ENCODE peak calls at places on chromosomes 13 and 19, in five cellular contexts. N is AG04450, V is colonic mucosa, Z is Peyer's patch, M is K562. R is an unnamed sample.

GRCh38 chr13:113969973-113970611 is 3.8 kb downstream of the C13orf46 start:
- DNase-seq in N (no peak), V (peak; percentile 70), Z (no peak), M (no peak), R (no peak)

GRCh38 chr13:40694426-40694825 is 28.0 kb upstream of the FOXO1 start:
- DNase-seq in N (no peak), V (no peak), Z (no peak), M (no peak), R (no peak)

GRCh38 chr13:112711528-112712265 is 21.9 kb downstream of the ATP11A start:
- DNase-seq in N (peak; percentile 96), V (peak; percentile 75), Z (peak; percentile 21), M (peak; percentile 93), R (no peak)

GRCh38 chr19:38003427-38004099 is 96.6 kb downstream of the SIPA1L3 start:
- DNase-seq in N (peak; percentile 74), V (peak; percentile 60), Z (peak; percentile 50), M (no peak), R (peak; percentile 72)

GRCh38 chr13:36310417-36311108 is 12.9 kb upstream of the CCDC169 start:
- DNase-seq in N (no peak), V (no peak), Z (no peak), M (peak; percentile 14), R (no peak)

GRCh38 chr19:44499962-44500949 is at the start of gene ZNF180:
- DNase-seq in N (peak; percentile 76), V (peak; percentile 98), Z (peak; percentile 97), M (peak; percentile 98), R (peak; percentile 98)

GRCh38 chr19:33621065-33621785 is 528 bp upstream of the CHST8 start:
- DNase-seq in N (no peak), V (no peak), Z (no peak), M (no peak), R (no peak)

GRCh38 chr19:5220361-5220760 is 120.3 kb downstream of the PTPRS start:
- DNase-seq in N (no peak), V (no peak), Z (no peak), M (no peak), R (no peak)

GRCh38 chr13:66659291-66660012 is 570.7 kb downstream of the PCDH9 start:
- DNase-seq in N (no peak), V (no peak), Z (no peak), M (no peak), R (no peak)

GRCh38 chr13:64347662-64348061 is 2882.5 kb downstream of the PCDH9 start:
- DNase-seq in N (no peak), V (no peak), Z (no peak), M (no peak), R (no peak)

GRCh38 chr13:39931505-39931904 is 276.0 kb downstream of the COG6 start:
- DNase-seq in N (no peak), V (no peak), Z (no peak), M (no peak), R (no peak)

GRCh38 chr13:24680258-24680920 is at the start of gene ATP12A:
- DNase-seq in N (no peak), V (peak; percentile 46), Z (no peak), M (no peak), R (no peak)

GRCh38 chr13:94950303-94950702 is 238.0 kb upstream of the SOX21 start:
- DNase-seq in N (no peak), V (no peak), Z (no peak), M (peak; percentile 28), R (no peak)

GRCh38 chr19:51777570-51778460 is 16.8 kb downstream of the FPR2 start:
- DNase-seq in N (peak; percentile 63), V (peak; percentile 47), Z (no peak), M (peak; percentile 96), R (no peak)

GRCh38 chr19:23002690-23003422 is at the start of gene ZNF728:
- DNase-seq in N (no peak), V (peak; percentile 22), Z (no peak), M (peak; percentile 48), R (no peak)
- H3K4me3 ChIP-seq in N (no peak within 1 kb of the TSS), V (no peak within 1 kb of the TSS), Z (peak within 1 kb of the TSS; percentile 15), M (peak within 1 kb of the TSS; percentile 22), R (no peak within 1 kb of the TSS)

DNA sequence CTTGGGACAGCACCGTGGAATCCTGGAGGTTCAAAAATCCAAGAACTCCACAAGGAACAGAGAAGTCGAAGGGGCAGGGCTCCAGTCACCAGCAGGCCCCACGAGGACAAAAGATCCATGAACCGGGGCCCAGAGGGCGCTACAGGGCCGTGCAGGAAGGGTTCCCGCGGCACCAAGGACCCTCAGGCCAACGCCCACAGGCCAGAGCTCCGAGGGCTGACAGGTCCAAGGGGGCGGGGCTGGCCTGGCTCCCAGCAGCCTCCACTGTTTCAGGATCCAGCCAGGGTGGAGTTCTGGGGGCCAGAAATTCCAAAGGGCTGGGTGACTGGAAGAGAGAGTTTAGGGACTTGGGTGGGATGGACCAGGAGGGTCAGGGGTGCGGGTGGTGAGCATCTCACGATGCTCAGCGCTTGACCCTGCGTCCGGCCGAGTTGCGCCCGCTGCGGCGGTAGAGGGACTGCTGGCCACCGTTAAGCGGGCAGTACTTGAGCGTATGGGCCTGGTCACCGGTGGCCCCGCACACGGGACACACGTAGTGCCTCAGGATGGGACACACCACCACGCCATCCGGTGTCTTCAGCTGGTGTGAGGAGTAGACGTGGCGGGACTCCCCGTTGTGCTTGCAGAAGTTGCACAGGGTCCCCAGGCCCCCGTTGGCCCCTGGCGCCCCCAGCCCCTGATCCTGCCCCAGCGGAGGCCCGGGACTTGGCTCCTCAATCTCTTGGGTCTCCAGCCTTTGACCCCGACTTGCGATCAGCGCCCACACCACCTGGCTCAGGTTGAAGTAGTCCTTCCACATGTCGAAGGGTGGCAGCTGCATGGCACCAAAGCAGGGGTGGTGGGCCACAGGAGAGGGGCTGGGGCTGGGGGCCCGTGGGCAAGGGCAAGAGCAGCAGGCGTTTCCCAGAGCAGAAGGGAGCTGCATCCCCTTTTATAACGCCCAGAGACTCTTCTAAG is at the start of gene NANOS2:
- DNase-seq in N (no peak), V (no peak), Z (no peak), M (peak; percentile 79), R (no peak)
- TF ChIP-seq CTCF in N (no peak), V (no peak), Z (no peak), M (peak; percentile 85), R (peak; percentile 5)

GRCh38 chr13:110911880-110912279 is 3.0 kb downstream of the ANKRD10 start:
- DNase-seq in N (no peak), V (no peak), Z (no peak), M (no peak), R (no peak)
- H3K4me3 ChIP-seq in N (peak overlapping the region; percentile 99), V (no peak overlapping the region), Z (no peak overlapping the region), M (peak overlapping the region; percentile 92), R (peak overlapping the region; percentile 15)

DNA sequence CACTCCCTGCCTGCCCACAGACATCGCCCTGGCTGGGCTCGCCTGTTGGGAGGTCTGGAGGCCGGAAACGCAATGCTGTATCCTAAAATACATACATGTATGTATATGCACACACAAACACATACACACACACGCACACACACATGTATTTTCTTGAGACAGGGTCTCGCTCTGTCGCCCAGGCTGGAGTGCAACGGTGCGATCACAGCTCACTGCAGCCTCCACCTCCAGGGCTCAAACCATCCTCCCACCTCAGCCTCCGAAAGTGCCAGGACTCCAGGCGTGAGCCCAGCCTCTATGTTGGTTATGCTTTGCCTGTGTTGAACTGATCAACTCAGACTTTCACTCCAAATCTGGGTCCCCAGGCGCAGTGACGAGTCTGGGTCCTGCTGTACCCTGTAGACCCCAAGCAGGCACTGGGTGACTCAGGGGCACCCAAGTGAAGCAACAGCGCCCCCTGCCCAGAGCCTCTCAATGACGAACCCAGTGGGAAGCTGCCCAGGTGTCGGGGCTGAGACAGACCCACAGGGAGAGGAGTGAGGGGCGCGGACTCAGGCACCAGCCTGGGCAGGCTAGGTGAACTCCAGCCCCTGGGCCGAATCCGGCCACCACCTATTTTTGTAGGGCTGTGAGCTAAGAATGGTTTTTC is 27.4 kb upstream of the CACTIN start:
- DNase-seq in N (no peak), V (no peak), Z (no peak), M (peak; percentile 33), R (no peak)
- TF ChIP-seq CTCF in N (no peak), V (no peak), Z (no peak), M (peak; percentile 54), R (peak; percentile 30)

GRCh38 chr13:48567521-48568331 is 34.8 kb upstream of the RCBTB2 start:
- DNase-seq in N (no peak), V (no peak), Z (no peak), M (no peak), R (no peak)

GRCh38 chr13:48573213-48573612 is 40.3 kb upstream of the RCBTB2 start:
- DNase-seq in N (no peak), V (no peak), Z (no peak), M (no peak), R (no peak)

GRCh38 chr13:48574036-48574796 is 41.3 kb upstream of the RCBTB2 start:
- DNase-seq in N (no peak), V (no peak), Z (no peak), M (no peak), R (no peak)

GRCh38 chr13:48571121-48571901 is 38.4 kb upstream of the RCBTB2 start:
- DNase-seq in N (peak; percentile 56), V (no peak), Z (no peak), M (no peak), R (no peak)

GRCh38 chr13:48570225-48570828 is 37.4 kb upstream of the RCBTB2 start:
- DNase-seq in N (no peak), V (no peak), Z (no peak), M (no peak), R (no peak)
- H3K4me3 ChIP-seq in N (no peak overlapping the region), V (no peak overlapping the region), Z (no peak overlapping the region), M (no peak overlapping the region), R (no peak overlapping the region)